ENCODE peak calls at places on chromosomes 7 and 10, in nine cellular contexts. U is gastrocnemius medialis; Z is activated CD8-positive, alpha-beta T cell treated with anti-CD3 and anti-CD28 coated beads, Interleukin-2, amount 10 ng/mL, durations not matched to agents 7 days and 5 days; A is stimulated activated CD4-positive, alpha-beta T cell treated with anti-CD3 and anti-CD28 coated beads, Interleukin-1b, Interleukin-23, amount 100 ng/mL, for 24 hours; T is esophagus muscularis mucosa; W is GM19239; M is NCI-H345; Q is effector CD4-positive, alpha-beta T cell; L is D341Med. J is an unnamed sample.

GRCh38 chr7:157690833-157691382 is 354.1 kb downstream of the DNAJB6 start:
- DNase-seq in U (peak; percentile 34), Z (peak; percentile 35), A (no peak), T (no peak), W (no peak), M (peak; percentile 82), Q (no peak), L (no peak), J (no peak)

GRCh38 chr10:29970012-29970396 is 89.4 kb downstream of the JCAD start:
- DNase-seq in U (peak; percentile 77), Z (no peak), A (no peak), T (no peak), W (no peak), M (no peak), Q (no peak), L (no peak), J (no peak)

GRCh38 chr7:65448824-65449504 is 75.3 kb downstream of the ZNF92 start:
- DNase-seq in U (no peak), Z (no peak), A (no peak), T (no peak), W (no peak), M (peak; percentile 28), Q (no peak), L (no peak), J (peak; percentile 9)

GRCh38 chr10:121910673-121911420 is 17.0 kb downstream of the ATE1 start:
- DNase-seq in U (no peak), Z (no peak), A (no peak), T (no peak), W (no peak), M (no peak), Q (no peak), L (no peak), J (no peak)

GRCh38 chr7:85474234-85474633 is 287.4 kb upstream of the SEMA3D start:
- DNase-seq in U (no peak), Z (no peak), A (no peak), T (no peak), W (no peak), M (no peak), Q (no peak), L (no peak), J (no peak)

GRCh38 chr7:150325901-150326300 is 2.6 kb upstream of the ACTR3C start:
- DNase-seq in U (no peak), Z (no peak), A (no peak), T (no peak), W (no peak), M (no peak), Q (no peak), L (no peak), J (no peak)

GRCh38 chr10:75034714-75035258 is 76.7 kb upstream of the SAMD8 start:
- DNase-seq in U (no peak), Z (no peak), A (no peak), T (no peak), W (no peak), M (no peak), Q (no peak), L (no peak), J (no peak)

GRCh38 chr10:21337171-21337792 is 188.2 kb downstream of the SKIDA1 start:
- DNase-seq in U (no peak), Z (no peak), A (no peak), T (no peak), W (no peak), M (no peak), Q (no peak), L (no peak), J (no peak)

GRCh38 chr10:12067336-12067735 is 1.4 kb upstream of the DHTKD1 start:
- DNase-seq in U (no peak), Z (no peak), A (no peak), T (no peak), W (no peak), M (no peak), Q (no peak), L (no peak), J (no peak)

GRCh38 chr10:11433657-11434056 is 177.8 kb downstream of the USP6NL start:
- DNase-seq in U (no peak), Z (no peak), A (no peak), T (no peak), W (no peak), M (no peak), Q (no peak), L (no peak), J (no peak)

GRCh38 chr10:127576751-127577161 is 27.6 kb downstream of the NPS start:
- DNase-seq in U (no peak), Z (no peak), A (no peak), T (peak; percentile 85), W (no peak), M (no peak), Q (no peak), L (peak; percentile 48), J (no peak)

GRCh38 chr7:40698921-40699260 is 564.1 kb downstream of the SUGCT start:
- DNase-seq in U (no peak), Z (no peak), A (no peak), T (no peak), W (no peak), M (no peak), Q (no peak), L (no peak), J (no peak)

GRCh38 chr10:103480521-103480920 is 1.5 kb upstream of the CALHM3 start:
- DNase-seq in U (no peak), Z (no peak), A (no peak), T (no peak), W (no peak), M (no peak), Q (no peak), L (no peak), J (peak; percentile 16)

GRCh38 chr10:67697646-67698245 is 1.8 kb upstream of the CTNNA3 start:
- DNase-seq in U (no peak), Z (peak; percentile 42), A (no peak), T (no peak), W (peak; percentile 20), M (peak; percentile 15), Q (peak; percentile 13), L (peak; percentile 42), J (peak; percentile 49)

GRCh38 chr7:149209518-149210269 is 14.3 kb downstream of the ZNF282 start:
- DNase-seq in U (peak; percentile 23), Z (peak; percentile 75), A (peak; percentile 62), T (no peak), W (peak; percentile 57), M (peak; percentile 19), Q (peak; percentile 39), L (peak; percentile 76), J (no peak)

GRCh38 chr7:93092757-93093370 is 24.9 kb downstream of the SAMD9 start:
- DNase-seq in U (no peak), Z (no peak), A (no peak), T (no peak), W (no peak), M (no peak), Q (no peak), L (no peak), J (no peak)

GRCh38 chr7:38374507-38374906 is 101.1 kb upstream of the TARP start:
- DNase-seq in U (no peak), Z (peak; percentile 76), A (peak; percentile 48), T (no peak), W (no peak), M (no peak), Q (peak; percentile 67), L (peak; percentile 54), J (peak; percentile 15)

GRCh38 chr10:6364283-6364682 is 161.6 kb downstream of the PFKFB3 start:
- DNase-seq in U (no peak), Z (no peak), A (no peak), T (peak; percentile 7), W (no peak), M (no peak), Q (no peak), L (no peak), J (no peak)

GRCh38 chr7:122887198-122887597 is 938 bp upstream of the CADPS2 start:
- DNase-seq in U (no peak), Z (no peak), A (no peak), T (no peak), W (no peak), M (peak; percentile 74), Q (no peak), L (peak; percentile 19), J (peak; percentile 87)

GRCh38 chr7:131021902-131022301 is 287.9 kb upstream of the KLF14 start:
- DNase-seq in U (no peak), Z (no peak), A (no peak), T (no peak), W (no peak), M (no peak), Q (no peak), L (no peak), J (no peak)

GRCh38 chr10:117454502-117454901 is 79.3 kb upstream of the PDZD8 start:
- DNase-seq in U (no peak), Z (no peak), A (no peak), T (no peak), W (no peak), M (no peak), Q (no peak), L (no peak), J (no peak)

GRCh38 chr7:66804001-66804400 is 63.5 kb downstream of the RABGEF1 start:
- DNase-seq in U (no peak), Z (no peak), A (no peak), T (no peak), W (no peak), M (no peak), Q (no peak), L (no peak), J (no peak)

GRCh38 chr7:27933691-27934565 is 194.0 kb downstream of the TAX1BP1 start:
- DNase-seq in U (no peak), Z (no peak), A (no peak), T (no peak), W (no peak), M (no peak), Q (no peak), L (no peak), J (peak; percentile 40)

GRCh38 chr10:132541601-132542011 is 4.0 kb downstream of the INPP5A start:
- DNase-seq in U (no peak), Z (no peak), A (no peak), T (no peak), W (no peak), M (no peak), Q (no peak), L (no peak), J (no peak)

GRCh38 chr7:101390901-101391301 is 28.2 kb downstream of the COL26A1 start:
- DNase-seq in U (no peak), Z (peak; percentile 82), A (no peak), T (no peak), W (peak; percentile 88), M (no peak), Q (no peak), L (no peak), J (no peak)

GRCh38 chr7:136726460-136726859 is 142.0 kb upstream of the CHRM2 start:
- DNase-seq in U (no peak), Z (no peak), A (no peak), T (no peak), W (no peak), M (no peak), Q (no peak), L (no peak), J (no peak)

GRCh38 chr7:71718563-71718962 is 586.6 kb downstream of the GALNT17 start:
- DNase-seq in U (no peak), Z (no peak), A (no peak), T (no peak), W (no peak), M (no peak), Q (no peak), L (no peak), J (no peak)

GRCh38 chr10:118542205-118542604 is 53.2 kb downstream of the PRLHR start:
- DNase-seq in U (no peak), Z (no peak), A (no peak), T (peak; percentile 87), W (no peak), M (no peak), Q (no peak), L (no peak), J (no peak)

GRCh38 chr10:76150139-76150885 is 718.9 kb downstream of the LRMDA start:
- DNase-seq in U (no peak), Z (no peak), A (no peak), T (no peak), W (no peak), M (no peak), Q (no peak), L (no peak), J (no peak)

GRCh38 chr10:112132429-112132828 is 51.1 kb downstream of the GPAM start:
- DNase-seq in U (peak; percentile 23), Z (no peak), A (no peak), T (no peak), W (no peak), M (no peak), Q (no peak), L (no peak), J (no peak)

GRCh38 chr10:77970869-77971803 is 44.6 kb upstream of the DLG5 start:
- DNase-seq in U (peak; percentile 94), Z (peak; percentile 49), A (no peak), T (peak; percentile 96), W (no peak), M (no peak), Q (no peak), L (no peak), J (no peak)